ENCODE peak calls at places on chromosomes 6 and 20, in eight cellular contexts. D is right atrium auricular region, P is breast epithelium, E is psoas muscle, A is left lung, G is tibial nerve, J is cardiac muscle cell, W is fibroblast of lung. I is an unnamed sample.

GRCh38 chr20:56716806-56717205 is 87.7 kb downstream of the TFAP2C start:
- DNase-seq in D (no peak), P (peak; percentile 86), E (no peak), A (no peak), G (no peak), J (no peak), W (no peak), I (no peak)

GRCh38 chr6:19303381-19303780 is 533.8 kb upstream of the ID4 start:
- DNase-seq in D (no peak), P (no peak), E (no peak), A (no peak), G (no peak), J (no peak), W (peak; percentile 17), I (no peak)

GRCh38 chr6:130598021-130598989 is 228.9 kb upstream of the SMLR1 start:
- DNase-seq in D (no peak), P (no peak), E (no peak), A (no peak), G (no peak), J (peak; percentile 38), W (peak; percentile 64), I (no peak)

GRCh38 chr6:31125586-31126363 is 5.5 kb upstream of the CDSN start:
- DNase-seq in D (peak; percentile 60), P (peak; percentile 52), E (no peak), A (peak; percentile 58), G (no peak), J (peak; percentile 38), W (peak; percentile 45), I (no peak)

GRCh38 chr6:46876126-46876525 is 45.6 kb downstream of the ADGRF5 start:
- DNase-seq in D (no peak), P (peak; percentile 87), E (no peak), A (no peak), G (no peak), J (peak; percentile 49), W (peak; percentile 99), I (no peak)

GRCh38 chr6:81897793-81898192 is 145.3 kb upstream of the TENT5A start:
- DNase-seq in D (no peak), P (no peak), E (no peak), A (no peak), G (no peak), J (no peak), W (no peak), I (no peak)

GRCh38 chr6:7761047-7761446 is 35.1 kb downstream of the BMP6 start:
- DNase-seq in D (no peak), P (no peak), E (no peak), A (no peak), G (no peak), J (peak; percentile 39), W (peak; percentile 15), I (no peak)

GRCh38 chr6:3591970-3592369 is 135.1 kb upstream of the SLC22A23 start:
- DNase-seq in D (no peak), P (no peak), E (no peak), A (no peak), G (no peak), J (no peak), W (no peak), I (no peak)

GRCh38 chr20:41632896-41633295 is 14.7 kb upstream of the CHD6 start:
- DNase-seq in D (no peak), P (no peak), E (no peak), A (no peak), G (no peak), J (peak; percentile 65), W (peak; percentile 85), I (no peak)

GRCh38 chr6:107179004-107179403 is 63.7 kb upstream of the BEND3 start:
- DNase-seq in D (no peak), P (no peak), E (no peak), A (no peak), G (no peak), J (peak; percentile 32), W (no peak), I (no peak)

GRCh38 chr20:35635652-35636051 is 20.0 kb downstream of the SPAG4 start:
- DNase-seq in D (no peak), P (no peak), E (no peak), A (no peak), G (no peak), J (peak; percentile 61), W (no peak), I (no peak)

GRCh38 chr20:49400904-49401303 is 81.6 kb downstream of the KCNB1 start:
- DNase-seq in D (no peak), P (no peak), E (no peak), A (no peak), G (peak; percentile 67), J (peak; percentile 57), W (peak; percentile 33), I (no peak)

GRCh38 chr20:29409833-29410804 is 1847.3 kb upstream of the DEFB115 start:
- DNase-seq in D (no peak), P (no peak), E (peak; percentile 49), A (peak; percentile 82), G (no peak), J (no peak), W (no peak), I (no peak)

GRCh38 chr6:169387809-169388383 is 134.2 kb upstream of the THBS2 start:
- DNase-seq in D (no peak), P (no peak), E (no peak), A (no peak), G (no peak), J (no peak), W (no peak), I (no peak)

GRCh38 chr6:169395080-169395805 is 141.6 kb upstream of the THBS2 start:
- DNase-seq in D (no peak), P (no peak), E (no peak), A (no peak), G (no peak), J (no peak), W (no peak), I (no peak)

GRCh38 chr6:169393753-169394152 is 140.1 kb upstream of the THBS2 start:
- DNase-seq in D (no peak), P (no peak), E (no peak), A (no peak), G (no peak), J (no peak), W (no peak), I (no peak)

GRCh38 chr6:169388767-169389166 is 135.1 kb upstream of the THBS2 start:
- DNase-seq in D (no peak), P (no peak), E (no peak), A (no peak), G (no peak), J (no peak), W (no peak), I (no peak)

GRCh38 chr6:169391473-169392071 is 137.9 kb upstream of the THBS2 start:
- DNase-seq in D (no peak), P (no peak), E (no peak), A (no peak), G (no peak), J (no peak), W (no peak), I (no peak)
- H3K9me3 ChIP-seq in D (peaks cover 5% of the 10 kb centered on the region), P (peaks cover 17% of the 10 kb centered on the region), E (peaks cover 4% of the 10 kb centered on the region), A (no peaks in the 10 kb centered on the region), G (no peaks in the 10 kb centered on the region), J (no peaks in the 10 kb centered on the region), W (no peaks in the 10 kb centered on the region), I (no peaks in the 10 kb centered on the region)

DNA sequence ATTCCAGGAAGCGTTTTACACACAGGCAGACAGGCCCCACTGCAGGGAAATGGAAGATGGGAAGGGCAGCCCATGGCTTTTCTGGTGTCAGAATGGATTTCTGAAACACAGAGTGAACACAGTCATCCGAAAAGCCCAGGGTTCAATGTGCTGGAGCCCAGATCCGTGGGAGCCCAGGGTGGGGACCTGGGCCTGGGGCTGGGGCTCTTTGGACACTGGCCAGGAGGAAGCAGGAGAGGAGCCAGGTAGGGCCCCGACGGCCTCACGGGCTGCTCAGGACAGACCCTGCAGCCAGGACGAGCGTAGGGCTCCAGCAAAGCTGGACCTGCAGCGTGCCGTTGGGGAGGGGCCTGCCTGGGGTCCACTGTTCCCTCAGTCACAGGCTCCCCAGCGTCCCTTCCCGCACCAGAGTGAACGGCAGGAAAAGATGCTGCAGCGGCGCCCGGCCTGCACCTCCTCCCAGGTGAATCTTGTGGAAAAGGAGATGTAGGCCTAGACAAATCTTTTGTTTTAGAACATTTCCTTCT is 24.3 kb upstream of the LSM14B start:
- DNase-seq in D (no peak), P (no peak), E (no peak), A (no peak), G (no peak), J (no peak), W (no peak), I (no peak)
- H3K9me3 ChIP-seq in D (peaks cover 19% of the 10 kb centered on the region), P (peaks cover 19% of the 10 kb centered on the region), E (peaks cover 6% of the 10 kb centered on the region), A (no peaks in the 10 kb centered on the region), G (no peaks in the 10 kb centered on the region), J (no peaks in the 10 kb centered on the region), W (no peaks in the 10 kb centered on the region), I (no peaks in the 10 kb centered on the region)

GRCh38 chr20:1566701-1567100 is 9.2 kb upstream of the SIRPD start:
- DNase-seq in D (no peak), P (no peak), E (no peak), A (no peak), G (no peak), J (no peak), W (peak; percentile 7), I (no peak)

GRCh38 chr20:1562622-1563021 is 5.1 kb upstream of the SIRPD start:
- DNase-seq in D (no peak), P (no peak), E (no peak), A (no peak), G (no peak), J (no peak), W (no peak), I (no peak)

GRCh38 chr20:1565461-1565860 is 8.0 kb upstream of the SIRPD start:
- DNase-seq in D (no peak), P (no peak), E (no peak), A (no peak), G (no peak), J (no peak), W (no peak), I (no peak)

GRCh38 chr20:1557605-1558004 is at the start of gene SIRPD:
- DNase-seq in D (no peak), P (no peak), E (no peak), A (no peak), G (no peak), J (no peak), W (no peak), I (no peak)

DNA sequence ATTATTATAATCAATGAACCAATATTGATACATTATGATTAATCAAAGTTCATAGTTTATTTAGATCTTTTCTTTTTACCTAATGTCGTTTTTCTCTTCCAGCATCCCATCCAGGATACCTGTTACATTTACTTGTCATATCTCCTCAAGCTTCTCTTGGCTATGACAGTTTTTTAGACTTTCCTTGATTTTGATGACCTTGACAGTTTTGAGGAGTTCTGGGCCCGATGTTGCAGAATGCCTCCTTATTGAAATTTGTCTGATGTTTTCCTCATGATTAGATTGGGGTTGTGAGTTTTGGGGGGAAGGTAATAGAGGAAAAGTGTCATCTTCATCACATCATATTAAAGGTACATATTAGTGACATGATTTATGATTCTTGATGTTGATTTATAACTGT is 3.8 kb upstream of the SIRPD start:
- DNase-seq in D (no peak), P (no peak), E (no peak), A (no peak), G (no peak), J (no peak), W (no peak), I (no peak)
- H3K9me3 ChIP-seq in D (no peaks in the 10 kb centered on the region), P (no peaks in the 10 kb centered on the region), E (no peaks in the 10 kb centered on the region), A (no peaks in the 10 kb centered on the region), G (no peaks in the 10 kb centered on the region), J (no peaks in the 10 kb centered on the region), W (no peaks in the 10 kb centered on the region), I (no peaks in the 10 kb centered on the region)

DNA sequence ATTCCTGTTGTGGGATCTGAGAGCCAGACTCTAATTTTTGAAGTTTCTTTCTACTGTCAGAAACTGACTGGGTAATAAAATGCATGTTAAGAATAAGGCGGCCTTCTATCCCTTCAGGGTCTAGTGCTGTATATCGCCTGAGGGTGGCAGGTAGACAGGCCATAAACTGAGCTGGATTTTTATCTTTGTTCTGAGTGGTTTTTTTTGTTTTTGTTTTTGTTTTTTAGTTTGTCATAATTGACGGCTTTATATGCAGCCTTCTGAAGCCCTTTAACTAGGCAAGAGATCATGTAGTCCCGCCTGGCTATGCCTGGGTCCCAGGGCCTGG is 747.7 kb upstream of the ADGRB3 start:
- DNase-seq in D (no peak), P (no peak), E (no peak), A (no peak), G (no peak), J (no peak), W (no peak), I (no peak)
- H3K9me3 ChIP-seq in D (no peaks in the 10 kb centered on the region), P (peaks cover 9% of the 10 kb centered on the region), E (no peaks in the 10 kb centered on the region), A (no peaks in the 10 kb centered on the region), G (no peaks in the 10 kb centered on the region), J (no peaks in the 10 kb centered on the region), W (no peaks in the 10 kb centered on the region), I (no peaks in the 10 kb centered on the region)

I was measured in T-helper 17 cell.